ENCODE peak calls at places on chromosome 7, in nine cellular contexts. One of them, this sample, is unnamed.

GRCh38 chr7:110502893-110503465 is 587.9 kb upstream of the LRRN3 start:
- DNase-seq in WERI-Rb-1: no peak
- DNase-seq in kidney tubule cell: no peak
- DNase-seq in activated T-cell treated with anti-CD3 and anti-CD28 coated beads for 1 hour: no peak
- DNase-seq in C1 segment of cervical spinal cord: no peak
- DNase-seq in stimulated activated CD4-positive, alpha-beta T cell treated with anti-CD3 and anti-CD28 coated beads, Interleukin-4, amount 100 ng/mL, for 48 hours: no peak
- DNase-seq in effector CD4-positive, alpha-beta T cell: no peak
- DNase-seq in RWPE1: no peak
- DNase-seq in NCI-H2081: no peak
- DNase-seq in this sample: no peak

GRCh38 chr7:108659867-108660266 is 90.2 kb downstream of the DNAJB9 start:
- DNase-seq in RWPE1: no peak
- DNase-seq in kidney tubule cell: no peak
- DNase-seq in NCI-H2081: no peak
- DNase-seq in stimulated activated CD4-positive, alpha-beta T cell treated with anti-CD3 and anti-CD28 coated beads, Interleukin-4, amount 100 ng/mL, for 48 hours: no peak
- DNase-seq in WERI-Rb-1: no peak
- DNase-seq in effector CD4-positive, alpha-beta T cell: no peak
- DNase-seq in activated T-cell treated with anti-CD3 and anti-CD28 coated beads for 1 hour: no peak
- DNase-seq in C1 segment of cervical spinal cord: no peak
- DNase-seq in this sample: no peak

GRCh38 chr7:22793593-22794462 is 28.8 kb downstream of the TOMM7 start:
- DNase-seq in activated T-cell treated with anti-CD3 and anti-CD28 coated beads for 1 hour: no peak
- DNase-seq in stimulated activated CD4-positive, alpha-beta T cell treated with anti-CD3 and anti-CD28 coated beads, Interleukin-4, amount 100 ng/mL, for 48 hours: no peak
- DNase-seq in RWPE1: no peak
- DNase-seq in kidney tubule cell: no peak
- DNase-seq in WERI-Rb-1: no peak
- DNase-seq in C1 segment of cervical spinal cord: no peak
- DNase-seq in effector CD4-positive, alpha-beta T cell: no peak
- DNase-seq in NCI-H2081: no peak
- DNase-seq in this sample: no peak

GRCh38 chr7:24129597-24129996 is 154.4 kb upstream of the NPY start:
- DNase-seq in kidney tubule cell: peak
- DNase-seq in NCI-H2081: no peak
- DNase-seq in stimulated activated CD4-positive, alpha-beta T cell treated with anti-CD3 and anti-CD28 coated beads, Interleukin-4, amount 100 ng/mL, for 48 hours: no peak
- DNase-seq in C1 segment of cervical spinal cord: no peak
- DNase-seq in RWPE1: peak
- DNase-seq in activated T-cell treated with anti-CD3 and anti-CD28 coated beads for 1 hour: no peak
- DNase-seq in WERI-Rb-1: no peak
- DNase-seq in effector CD4-positive, alpha-beta T cell: no peak
- DNase-seq in this sample: no peak

GRCh38 chr7:43758861-43759683 is 592 bp downstream of the BLVRA start:
- DNase-seq in effector CD4-positive, alpha-beta T cell: peak
- DNase-seq in WERI-Rb-1: peak
- DNase-seq in RWPE1: peak
- DNase-seq in activated T-cell treated with anti-CD3 and anti-CD28 coated beads for 1 hour: peak
- DNase-seq in NCI-H2081: peak
- DNase-seq in kidney tubule cell: peak
- DNase-seq in stimulated activated CD4-positive, alpha-beta T cell treated with anti-CD3 and anti-CD28 coated beads, Interleukin-4, amount 100 ng/mL, for 48 hours: peak
- DNase-seq in C1 segment of cervical spinal cord: peak
- DNase-seq in this sample: peak

GRCh38 chr7:113033959-113034358 is 52.7 kb downstream of the GPR85 start:
- DNase-seq in WERI-Rb-1: no peak
- DNase-seq in RWPE1: no peak
- DNase-seq in activated T-cell treated with anti-CD3 and anti-CD28 coated beads for 1 hour: no peak
- DNase-seq in stimulated activated CD4-positive, alpha-beta T cell treated with anti-CD3 and anti-CD28 coated beads, Interleukin-4, amount 100 ng/mL, for 48 hours: no peak
- DNase-seq in effector CD4-positive, alpha-beta T cell: no peak
- DNase-seq in C1 segment of cervical spinal cord: no peak
- DNase-seq in NCI-H2081: no peak
- DNase-seq in kidney tubule cell: no peak
- DNase-seq in this sample: no peak

GRCh38 chr7:491292-491957 is 28.2 kb downstream of the PDGFA start:
- DNase-seq in C1 segment of cervical spinal cord: no peak
- DNase-seq in stimulated activated CD4-positive, alpha-beta T cell treated with anti-CD3 and anti-CD28 coated beads, Interleukin-4, amount 100 ng/mL, for 48 hours: no peak
- DNase-seq in effector CD4-positive, alpha-beta T cell: no peak
- DNase-seq in RWPE1: no peak
- DNase-seq in NCI-H2081: no peak
- DNase-seq in activated T-cell treated with anti-CD3 and anti-CD28 coated beads for 1 hour: no peak
- DNase-seq in WERI-Rb-1: no peak
- DNase-seq in kidney tubule cell: no peak
- DNase-seq in this sample: no peak

GRCh38 chr7:79608005-79608404 is 154.5 kb upstream of the MAGI2 start:
- DNase-seq in C1 segment of cervical spinal cord: no peak
- DNase-seq in kidney tubule cell: no peak
- DNase-seq in stimulated activated CD4-positive, alpha-beta T cell treated with anti-CD3 and anti-CD28 coated beads, Interleukin-4, amount 100 ng/mL, for 48 hours: no peak
- DNase-seq in activated T-cell treated with anti-CD3 and anti-CD28 coated beads for 1 hour: no peak
- DNase-seq in RWPE1: no peak
- DNase-seq in NCI-H2081: no peak
- DNase-seq in WERI-Rb-1: no peak
- DNase-seq in effector CD4-positive, alpha-beta T cell: no peak
- DNase-seq in this sample: no peak

GRCh38 chr7:70693690-70694356 is 438.1 kb upstream of the GALNT17 start:
- DNase-seq in effector CD4-positive, alpha-beta T cell: peak
- DNase-seq in NCI-H2081: peak
- DNase-seq in kidney tubule cell: peak
- DNase-seq in C1 segment of cervical spinal cord: peak
- DNase-seq in activated T-cell treated with anti-CD3 and anti-CD28 coated beads for 1 hour: peak
- DNase-seq in RWPE1: peak
- DNase-seq in WERI-Rb-1: peak
- DNase-seq in stimulated activated CD4-positive, alpha-beta T cell treated with anti-CD3 and anti-CD28 coated beads, Interleukin-4, amount 100 ng/mL, for 48 hours: no peak
- DNase-seq in this sample: peak

GRCh38 chr7:234712-235553 is 42.6 kb downstream of the FAM20C start:
- DNase-seq in activated T-cell treated with anti-CD3 and anti-CD28 coated beads for 1 hour: no peak
- DNase-seq in stimulated activated CD4-positive, alpha-beta T cell treated with anti-CD3 and anti-CD28 coated beads, Interleukin-4, amount 100 ng/mL, for 48 hours: no peak
- DNase-seq in RWPE1: peak
- DNase-seq in C1 segment of cervical spinal cord: no peak
- DNase-seq in NCI-H2081: no peak
- DNase-seq in effector CD4-positive, alpha-beta T cell: no peak
- DNase-seq in kidney tubule cell: peak
- DNase-seq in WERI-Rb-1: no peak
- DNase-seq in this sample: no peak

GRCh38 chr7:139124084-139124914 is 14.8 kb upstream of the ZC3HAV1 start:
- DNase-seq in activated T-cell treated with anti-CD3 and anti-CD28 coated beads for 1 hour: no peak
- DNase-seq in NCI-H2081: no peak
- DNase-seq in stimulated activated CD4-positive, alpha-beta T cell treated with anti-CD3 and anti-CD28 coated beads, Interleukin-4, amount 100 ng/mL, for 48 hours: no peak
- DNase-seq in kidney tubule cell: no peak
- DNase-seq in RWPE1: no peak
- DNase-seq in effector CD4-positive, alpha-beta T cell: no peak
- DNase-seq in WERI-Rb-1: no peak
- DNase-seq in C1 segment of cervical spinal cord: no peak
- DNase-seq in this sample: no peak

GRCh38 chr7:106216517-106217088 is 68.2 kb downstream of the NAMPT start:
- DNase-seq in WERI-Rb-1: no peak
- DNase-seq in RWPE1: peak
- DNase-seq in activated T-cell treated with anti-CD3 and anti-CD28 coated beads for 1 hour: no peak
- DNase-seq in C1 segment of cervical spinal cord: no peak
- DNase-seq in NCI-H2081: no peak
- DNase-seq in effector CD4-positive, alpha-beta T cell: no peak
- DNase-seq in stimulated activated CD4-positive, alpha-beta T cell treated with anti-CD3 and anti-CD28 coated beads, Interleukin-4, amount 100 ng/mL, for 48 hours: no peak
- DNase-seq in kidney tubule cell: peak
- DNase-seq in this sample: no peak

GRCh38 chr7:117479480-117480224 is at the start of gene CFTR:
- DNase-seq in WERI-Rb-1: peak
- DNase-seq in activated T-cell treated with anti-CD3 and anti-CD28 coated beads for 1 hour: no peak
- DNase-seq in kidney tubule cell: peak
- DNase-seq in RWPE1: no peak
- DNase-seq in stimulated activated CD4-positive, alpha-beta T cell treated with anti-CD3 and anti-CD28 coated beads, Interleukin-4, amount 100 ng/mL, for 48 hours: no peak
- DNase-seq in C1 segment of cervical spinal cord: no peak
- DNase-seq in effector CD4-positive, alpha-beta T cell: no peak
- DNase-seq in NCI-H2081: no peak
- DNase-seq in this sample: no peak

GRCh38 chr7:4099651-4100050 is 582.4 kb upstream of the FOXK1 start:
- DNase-seq in activated T-cell treated with anti-CD3 and anti-CD28 coated beads for 1 hour: no peak
- DNase-seq in kidney tubule cell: no peak
- DNase-seq in WERI-Rb-1: no peak
- DNase-seq in stimulated activated CD4-positive, alpha-beta T cell treated with anti-CD3 and anti-CD28 coated beads, Interleukin-4, amount 100 ng/mL, for 48 hours: no peak
- DNase-seq in NCI-H2081: no peak
- DNase-seq in C1 segment of cervical spinal cord: no peak
- DNase-seq in effector CD4-positive, alpha-beta T cell: no peak
- DNase-seq in RWPE1: no peak
- DNase-seq in this sample: no peak

GRCh38 chr7:126302639-126303038 is 950.1 kb downstream of the GRM8 start:
- DNase-seq in RWPE1: no peak
- DNase-seq in WERI-Rb-1: no peak
- DNase-seq in C1 segment of cervical spinal cord: no peak
- DNase-seq in NCI-H2081: no peak
- DNase-seq in effector CD4-positive, alpha-beta T cell: no peak
- DNase-seq in kidney tubule cell: no peak
- DNase-seq in activated T-cell treated with anti-CD3 and anti-CD28 coated beads for 1 hour: no peak
- DNase-seq in stimulated activated CD4-positive, alpha-beta T cell treated with anti-CD3 and anti-CD28 coated beads, Interleukin-4, amount 100 ng/mL, for 48 hours: no peak
- DNase-seq in this sample: no peak

GRCh38 chr7:3673524-3673923 is 372.5 kb downstream of the SDK1 start:
- DNase-seq in C1 segment of cervical spinal cord: peak
- DNase-seq in WERI-Rb-1: peak
- DNase-seq in activated T-cell treated with anti-CD3 and anti-CD28 coated beads for 1 hour: peak
- DNase-seq in stimulated activated CD4-positive, alpha-beta T cell treated with anti-CD3 and anti-CD28 coated beads, Interleukin-4, amount 100 ng/mL, for 48 hours: peak
- DNase-seq in NCI-H2081: no peak
- DNase-seq in kidney tubule cell: peak
- DNase-seq in RWPE1: peak
- DNase-seq in effector CD4-positive, alpha-beta T cell: peak
- DNase-seq in this sample: no peak

GRCh38 chr7:13604178-13604577 is 385.3 kb downstream of the ETV1 start:
- DNase-seq in effector CD4-positive, alpha-beta T cell: no peak
- DNase-seq in NCI-H2081: no peak
- DNase-seq in stimulated activated CD4-positive, alpha-beta T cell treated with anti-CD3 and anti-CD28 coated beads, Interleukin-4, amount 100 ng/mL, for 48 hours: no peak
- DNase-seq in kidney tubule cell: no peak
- DNase-seq in WERI-Rb-1: no peak
- DNase-seq in RWPE1: no peak
- DNase-seq in activated T-cell treated with anti-CD3 and anti-CD28 coated beads for 1 hour: no peak
- DNase-seq in C1 segment of cervical spinal cord: no peak
- DNase-seq in this sample: no peak